ENCODE peak calls at places on chromosomes 11 and 22, in four cellular contexts. T is left lung, U is heart left ventricle, I is pancreas. Z is an unnamed sample. For H3K27me3, the result is how much of the 10 kb centered on the place peaks cover.

GRCh38 chr22:24093855-24094254 is 82.8 kb downstream of the CABIN1 start:
- DNase-seq in T (no peak), U (no peak), I (no peak), Z (no peak)

GRCh38 chr22:49948958-49949913 is 11.3 kb upstream of the PIM3 start:
- DNase-seq in T (peak), U (no peak), I (peak), Z (no peak)

GRCh38 chr11:29623144-29623722 is 393.6 kb downstream of the KCNA4 start:
- DNase-seq in T (no peak), U (no peak), I (no peak), Z (no peak)

GRCh38 chr11:57087966-57088365 is 93.8 kb upstream of the LRRC55 start:
- DNase-seq in T (no peak), U (no peak), I (no peak), Z (no peak)

GRCh38 chr22:35894464-35894878 is 134.2 kb downstream of the RBFOX2 start:
- DNase-seq in T (no peak), U (peak), I (no peak), Z (no peak)

GRCh38 chr11:15975742-15976141 is 380.6 kb downstream of the SOX6 start:
- DNase-seq in T (no peak), U (no peak), I (no peak), Z (no peak)

GRCh38 chr22:27032121-27032761 is 374.9 kb downstream of the MIAT start:
- DNase-seq in T (no peak), U (peak), I (no peak), Z (peak)

GRCh38 chr11:47616726-47617416 is 22.7 kb upstream of the C1QTNF4 start:
- DNase-seq in T (peak), U (peak), I (peak), Z (no peak)

GRCh38 chr22:29030618-29031235 is 30.9 kb downstream of the C22orf31 start:
- DNase-seq in T (peak), U (peak), I (peak), Z (peak)

GRCh38 chr11:14980854-14981253 is 8.7 kb upstream of the CALCA start:
- DNase-seq in T (no peak), U (no peak), I (no peak), Z (no peak)

GRCh38 chr22:49586873-49587272 is 240.8 kb downstream of the BRD1 start:
- DNase-seq in T (no peak), U (no peak), I (no peak), Z (no peak)

GRCh38 chr11:108726077-108726800 is 61.4 kb downstream of the DDX10 start:
- DNase-seq in T (no peak), U (no peak), I (no peak), Z (no peak)

GRCh38 chr11:84289381-84289906 is 1003.3 kb upstream of the CCDC90B start:
- DNase-seq in T (no peak), U (no peak), I (no peak), Z (no peak)

GRCh38 chr11:57460017-57460755 is at the start of gene RTN4RL2:
- DNase-seq in T (peak), U (peak), I (peak), Z (no peak)

GRCh38 chr11:47466701-47467250 is 17.8 kb upstream of the RAPSN start:
- DNase-seq in T (no peak), U (peak), I (peak), Z (peak)

GRCh38 chr22:27377901-27378300 is 423.7 kb downstream of the MN1 start:
- DNase-seq in T (no peak), U (peak), I (peak), Z (no peak)

GRCh38 chr11:19080579-19080993 is 20.1 kb upstream of the MRGPRX2 start:
- DNase-seq in T (peak), U (no peak), I (peak), Z (no peak)

GRCh38 chr22:28620244-28620922 is 59.3 kb downstream of the TTC28 start:
- DNase-seq in T (no peak), U (no peak), I (no peak), Z (no peak)

GRCh38 chr11:11157201-11157600 is 195.8 kb downstream of the CSNK2A3 start:
- DNase-seq in T (no peak), U (no peak), I (no peak), Z (no peak)

GRCh38 chr11:78313181-78313788 is 104.3 kb downstream of the GAB2 start:
- DNase-seq in T (no peak), U (no peak), I (no peak), Z (no peak)

GRCh38 chr22:39308614-39309363 is 10.6 kb downstream of the RPL3 start:
- DNase-seq in T (peak), U (peak), I (no peak), Z (no peak)

DNA sequence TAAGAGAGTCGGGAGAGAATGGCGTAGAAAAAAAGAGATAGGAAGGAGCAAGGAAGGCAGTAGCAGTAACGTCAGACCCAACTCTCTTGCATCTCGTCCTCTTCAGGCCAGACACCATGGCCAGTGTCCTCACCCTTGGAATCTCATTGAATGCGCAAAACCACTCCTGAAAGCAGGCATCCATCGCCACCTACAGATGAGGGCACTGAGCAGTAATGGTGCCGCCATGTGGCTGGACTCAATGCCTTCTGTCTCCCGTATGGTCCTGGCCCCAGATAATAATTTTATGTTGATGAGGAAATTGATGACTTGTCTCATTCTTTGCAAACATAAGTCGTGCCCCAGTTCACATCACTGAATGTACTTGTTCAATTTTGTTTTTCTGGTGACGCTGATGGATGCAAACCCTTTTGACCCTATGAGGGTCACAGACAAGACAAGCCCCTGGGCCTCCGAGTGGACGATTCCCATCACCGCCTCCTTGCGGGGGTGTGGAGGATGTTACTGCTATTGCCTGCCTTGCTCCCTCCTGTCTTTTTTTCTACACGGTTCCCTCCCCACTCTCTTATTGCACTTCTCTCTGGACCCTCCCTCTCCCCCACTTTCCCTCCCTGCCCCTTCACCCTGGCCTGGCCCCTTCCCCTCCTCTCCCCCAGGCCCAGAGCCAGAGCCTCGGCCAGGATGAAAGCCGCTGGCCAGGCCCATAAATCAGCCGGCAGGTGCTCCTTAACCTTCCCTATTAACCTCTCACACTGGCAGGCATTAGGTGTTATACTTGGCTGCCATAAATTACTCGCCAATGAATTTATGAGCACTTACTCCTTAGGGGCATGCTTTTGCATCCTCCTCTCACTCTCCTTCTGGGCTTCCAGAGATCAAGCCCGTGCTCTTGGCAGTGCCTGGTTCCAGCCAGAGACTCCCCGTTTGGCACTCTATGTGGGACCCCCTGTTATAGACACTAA is 18.1 kb upstream of the ALX4 start:
- DNase-seq in T (no peak), U (no peak), I (no peak), Z (no peak)
- H3K27me3 ChIP-seq in T (under half), U (under half), I (under half), Z (half or more)

GRCh38 chr11:116431842-116432241 is 340.9 kb downstream of the BUD13 start:
- DNase-seq in T (no peak), U (no peak), I (no peak), Z (no peak)
- H3K27me3 ChIP-seq in T (under half), U (under half), I (under half), Z (under half)

GRCh38 chr11:23318670-23319069 is 458.4 kb upstream of the CCDC179 start:
- DNase-seq in T (no peak), U (no peak), I (no peak), Z (no peak)
- H3K27me3 ChIP-seq in T (under half), U (under half), I (under half), Z (under half)

GRCh38 chr11:44904261-44905080 is 46.2 kb downstream of the TP53I11 start:
- DNase-seq in T (no peak), U (no peak), I (no peak), Z (no peak)
- H3K27me3 ChIP-seq in T (under half), U (under half), I (under half), Z (under half)

DNA sequence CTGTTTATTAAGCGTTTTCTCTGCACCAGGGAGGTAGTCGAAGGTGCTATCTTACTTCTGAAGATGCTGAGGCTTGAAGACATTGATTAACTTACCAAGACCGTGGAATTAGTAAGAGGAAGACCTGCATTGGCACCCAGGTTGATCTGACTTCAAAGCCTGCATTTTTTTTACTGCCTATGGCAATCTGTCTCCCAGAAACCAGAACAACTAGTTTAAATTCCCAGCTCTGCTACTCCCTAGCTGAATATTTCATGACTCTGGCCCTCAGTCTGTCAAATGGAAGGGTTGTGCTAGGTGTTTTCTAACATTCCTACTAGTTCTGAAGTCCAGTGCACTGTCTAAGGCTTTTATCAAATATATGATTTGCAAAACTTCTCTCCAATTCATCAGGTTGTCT is 52.0 kb upstream of the GRAMD1B start:
- DNase-seq in T (no peak), U (no peak), I (no peak), Z (no peak)
- H3K27me3 ChIP-seq in T (under half), U (under half), I (under half), Z (under half)

DNA sequence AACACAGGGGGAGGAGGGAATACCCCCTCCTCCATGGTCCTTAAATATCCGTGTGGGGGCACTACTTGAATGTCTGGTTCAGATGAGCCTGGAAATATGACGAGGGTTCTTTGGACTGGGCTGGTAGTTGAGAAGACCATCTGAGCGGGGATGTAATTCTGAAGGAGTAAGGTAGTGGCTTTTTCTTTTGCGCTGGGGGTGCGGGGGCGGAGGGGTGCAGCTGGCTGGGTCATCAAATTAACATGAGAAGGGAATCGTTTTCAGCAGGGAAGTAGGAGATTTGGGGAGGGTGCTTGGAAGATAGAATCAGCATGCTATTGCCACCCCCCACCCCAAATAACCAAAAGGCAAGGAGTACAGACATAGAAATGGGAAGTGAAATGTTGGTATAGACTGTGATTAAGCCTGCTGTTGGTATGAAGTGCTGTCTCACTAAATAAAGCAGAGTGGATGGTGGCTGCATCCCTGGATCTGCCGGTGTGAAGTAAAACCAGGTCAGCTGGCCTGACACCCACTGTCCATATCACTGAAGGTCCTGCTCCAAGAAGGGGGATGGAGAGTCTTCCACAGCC is 121.9 kb upstream of the HSD17B12 start:
- DNase-seq in T (no peak), U (no peak), I (no peak), Z (no peak)
- H3K27me3 ChIP-seq in T (under half), U (under half), I (under half), Z (half or more)

GRCh38 chr11:27716850-27717249 is 16.6 kb upstream of the BDNF start:
- DNase-seq in T (no peak), U (no peak), I (no peak), Z (no peak)
- H3K27me3 ChIP-seq in T (half or more), U (under half), I (under half), Z (under half)

DNA sequence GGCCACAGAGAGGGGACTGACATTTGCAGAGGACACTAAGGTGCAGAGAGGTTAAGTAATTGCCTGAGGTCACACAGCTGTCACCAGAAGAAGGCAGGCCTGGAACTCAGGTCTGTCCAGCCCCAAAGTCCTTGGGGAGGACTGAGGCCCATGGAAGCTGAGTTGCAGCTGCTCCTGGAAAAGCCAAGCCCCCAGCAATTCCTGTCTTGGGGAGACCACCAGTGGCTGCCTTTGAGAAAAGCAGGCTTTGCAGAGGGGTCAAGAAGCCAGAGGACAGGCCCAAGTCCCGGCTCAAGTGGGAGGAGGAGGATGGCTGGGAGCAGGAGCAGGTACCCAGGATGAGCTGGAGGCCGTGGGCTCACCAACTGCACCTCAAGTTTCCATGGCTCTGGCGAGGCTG is 3.4 kb downstream of the NFAM1 start:
- DNase-seq in T (no peak), U (no peak), I (no peak), Z (no peak)
- H3K27me3 ChIP-seq in T (under half), U (under half), I (under half), Z (under half)

GRCh38 chr11:129377739-129378138 is 2.1 kb downstream of the BARX2 start:
- DNase-seq in T (no peak), U (no peak), I (no peak), Z (no peak)
- H3K27me3 ChIP-seq in T (half or more), U (under half), I (under half), Z (half or more)